ENCODE peak calls at places on chromosomes 1 and 21, in six cellular contexts. U is COLO829; Z is AG09319; R is activated T-helper 1 cell treated with anti-CD3 and anti-CD28 coated beads, Interleukin-12 subunit alpha, Interleukin-12 subunit beta, Interleukin-2, Interleukin-4 antibody, amounts not matched to agents 30 ng/mL and 10 ng/mL and 1 ng/mL, durations not matched to agents 14 hours and 24 hours and 36 hours; W is NT2/D1; T is CD4-positive, alpha-beta T cell. E is an unnamed sample.
A peak's percentile ranks its signal among the peaks of the same experiment; 100 is the strongest.

GRCh38 chr1:30143517-30143916 is 579.9 kb downstream of the MATN1 start:
- DNase-seq in U (no peak), Z (no peak), R (no peak), W (no peak), T (no peak), E (no peak)

GRCh38 chr1:113103048-113103447 is 30.1 kb downstream of the LRIG2 start:
- DNase-seq in U (no peak), Z (no peak), R (no peak), W (no peak), T (no peak), E (no peak)

GRCh38 chr1:242764161-242764560 is 239.7 kb upstream of the PLD5 start:
- DNase-seq in U (no peak), Z (no peak), R (no peak), W (no peak), T (no peak), E (no peak)

GRCh38 chr1:106435269-106435668 is 621.2 kb upstream of the PRMT6 start:
- DNase-seq in U (no peak), Z (no peak), R (no peak), W (no peak), T (no peak), E (no peak)

GRCh38 chr1:69139007-69139406 is 428.7 kb upstream of the LRRC7 start:
- DNase-seq in U (no peak), Z (no peak), R (no peak), W (no peak), T (no peak), E (no peak)

GRCh38 chr1:180588121-180588520 is 29.4 kb downstream of the OVAAL start:
- DNase-seq in U (no peak), Z (no peak), R (no peak), W (no peak), T (no peak), E (no peak)

GRCh38 chr21:45387506-45387905 is 17.5 kb upstream of the COL18A1 start:
- DNase-seq in U (no peak), Z (no peak), R (no peak), W (no peak), T (no peak), E (no peak)

GRCh38 chr1:156368889-156369684 is at the start of gene RHBG:
- DNase-seq in U (no peak), Z (no peak), R (no peak), W (peak; percentile 64), T (no peak), E (no peak)

GRCh38 chr1:145720878-145721671 is 1.8 kb downstream of the CD160 start:
- DNase-seq in U (peak; percentile 38), Z (no peak), R (peak; percentile 62), W (peak; percentile 59), T (peak; percentile 53), E (peak; percentile 55)

GRCh38 chr1:98674075-98674781 is 12.7 kb downstream of the SNX7 start:
- DNase-seq in U (no peak), Z (no peak), R (no peak), W (no peak), T (no peak), E (no peak)

GRCh38 chr1:160868141-160868540 is 5.5 kb upstream of the CD244 start:
- DNase-seq in U (no peak), Z (no peak), R (no peak), W (no peak), T (no peak), E (no peak)

GRCh38 chr1:42189931-42190853 is 25.6 kb upstream of the GUCA2A start:
- DNase-seq in U (no peak), Z (no peak), R (no peak), W (no peak), T (no peak), E (no peak)

GRCh38 chr1:25658791-25659431 is 42.3 kb downstream of the MAN1C1 start:
- DNase-seq in U (no peak), Z (no peak), R (no peak), W (no peak), T (no peak), E (no peak)

GRCh38 chr1:53962395-53962794 is 16.2 kb downstream of the LRRC42 start:
- DNase-seq in U (no peak), Z (no peak), R (no peak), W (no peak), T (no peak), E (no peak)

GRCh38 chr1:36268981-36269380 is 37.2 kb upstream of the SH3D21 start:
- DNase-seq in U (no peak), Z (no peak), R (no peak), W (no peak), T (no peak), E (no peak)

GRCh38 chr1:216464489-216464888 is 41.2 kb upstream of the USH2A start:
- DNase-seq in U (peak; percentile 73), Z (peak; percentile 57), R (no peak), W (no peak), T (no peak), E (no peak)

GRCh38 chr1:234617135-234617985 is 7.4 kb upstream of the IRF2BP2 start:
- DNase-seq in U (no peak), Z (no peak), R (no peak), W (no peak), T (no peak), E (no peak)

GRCh38 chr1:114473796-114474195 is 37.2 kb downstream of the TRIM33 start:
- DNase-seq in U (no peak), Z (no peak), R (no peak), W (no peak), T (no peak), E (no peak)

GRCh38 chr1:224276768-224277487 is 53.0 kb downstream of the NVL start:
- DNase-seq in U (no peak), Z (no peak), R (no peak), W (no peak), T (no peak), E (no peak)

GRCh38 chr21:27571706-27572105 is 604.8 kb upstream of the ADAMTS5 start:
- DNase-seq in U (no peak), Z (peak; percentile 18), R (no peak), W (no peak), T (no peak), E (no peak)

GRCh38 chr1:19390901-19391595 is 78.9 kb downstream of the SLC66A1 start:
- DNase-seq in U (peak; percentile 50), Z (peak; percentile 85), R (peak; percentile 46), W (no peak), T (peak; percentile 31), E (peak; percentile 77)

E was measured in germinal center.